ENCODE peak calls at places on chromosomes 11 and 22, in seven cellular contexts. H, S, Q, K, B, P and E are unnamed samples.

GRCh38 chr22:34781676-34782075 is 284.3 kb upstream of the ISX start:
- DNase-seq in H (no peak), S (no peak), Q (no peak), K (no peak), B (no peak), P (no peak), E (no peak)

GRCh38 chr22:39242389-39242808 is 2.4 kb downstream of the PDGFB start:
- DNase-seq in H (no peak), S (no peak), Q (peak; percentile 52), K (no peak), B (no peak), P (no peak), E (no peak)

GRCh38 chr22:48753752-48754517 is 1073.7 kb downstream of the BRD1 start:
- DNase-seq in H (no peak), S (no peak), Q (no peak), K (peak; percentile 10), B (no peak), P (no peak), E (no peak)

GRCh38 chr22:50238755-50239154 is 6.1 kb downstream of the TUBGCP6 start:
- DNase-seq in H (no peak), S (no peak), Q (no peak), K (no peak), B (no peak), P (no peak), E (no peak)

GRCh38 chr11:116215471-116216113 is 557.2 kb downstream of the BUD13 start:
- DNase-seq in H (no peak), S (no peak), Q (no peak), K (no peak), B (no peak), P (no peak), E (no peak)

GRCh38 chr22:29964777-29965176 is 81.8 kb downstream of the MTMR3 start:
- DNase-seq in H (no peak), S (no peak), Q (no peak), K (no peak), B (no peak), P (no peak), E (no peak)

GRCh38 chr22:33049125-33049729 is 9.0 kb downstream of the SYN3 start:
- DNase-seq in H (peak; percentile 49), S (peak; percentile 88), Q (peak; percentile 77), K (peak; percentile 65), B (peak; percentile 74), P (peak; percentile 84), E (peak; percentile 63)

GRCh38 chr11:31640611-31641010 is 131.0 kb downstream of the ELP4 start:
- DNase-seq in H (no peak), S (no peak), Q (no peak), K (no peak), B (no peak), P (no peak), E (no peak)

GRCh38 chr11:126443120-126443519 is 87.6 kb downstream of the ST3GAL4 start:
- DNase-seq in H (no peak), S (no peak), Q (no peak), K (no peak), B (no peak), P (no peak), E (peak; percentile 60)

DNA sequence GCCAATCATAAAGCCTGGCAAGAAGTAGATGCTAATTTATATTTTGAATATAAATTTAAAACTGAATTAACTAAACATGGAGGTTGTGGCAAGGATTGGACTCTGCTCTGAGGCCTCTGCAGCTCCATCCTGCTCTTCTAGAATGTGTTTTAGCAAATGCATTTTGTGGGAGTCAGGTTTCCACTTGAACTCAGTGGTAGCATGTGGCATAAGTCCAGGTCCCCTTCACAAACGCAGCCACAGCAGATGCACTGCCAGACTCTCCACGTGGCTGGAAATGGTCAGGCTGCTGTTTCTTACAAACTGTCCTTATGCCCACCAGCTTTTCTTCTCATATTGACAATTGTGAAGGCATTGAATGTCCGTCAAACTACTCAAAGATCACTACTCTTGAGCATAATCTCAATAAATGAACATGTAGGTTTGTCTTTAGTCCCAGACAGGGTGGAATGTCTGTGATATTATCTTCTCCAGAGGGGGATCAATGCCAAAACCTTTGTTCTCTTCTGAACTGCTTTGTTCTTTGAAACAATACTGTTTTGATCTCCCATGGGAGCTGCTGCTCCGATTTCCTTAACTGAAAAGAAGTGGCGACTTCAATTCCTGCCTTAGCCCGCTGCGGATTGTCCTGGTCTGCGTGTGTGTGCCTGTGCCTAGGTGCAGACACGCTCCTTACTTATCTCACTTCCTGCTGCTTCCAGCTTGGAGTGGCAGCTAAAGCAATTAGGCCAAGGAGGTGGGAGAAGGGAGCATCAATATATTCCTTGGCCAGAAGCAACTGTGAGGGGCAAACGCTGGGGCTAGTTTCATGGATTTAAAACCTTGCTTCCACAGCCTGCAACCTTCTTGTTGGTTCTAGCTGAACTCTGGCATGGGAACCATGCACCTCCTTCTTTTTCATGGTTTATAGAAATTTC is 24.2 kb downstream of the EIF4G2 start:
- DNase-seq in H (no peak), S (no peak), Q (peak; percentile 49), K (no peak), B (no peak), P (peak; percentile 52), E (no peak)
- H3K27ac ChIP-seq in H (no peak overlapping the region), S (no peak overlapping the region), Q (peak overlapping the region; percentile 0), K (no peak overlapping the region), B (no peak overlapping the region), P (peak overlapping the region; percentile 57), E (no peak overlapping the region)

DNA sequence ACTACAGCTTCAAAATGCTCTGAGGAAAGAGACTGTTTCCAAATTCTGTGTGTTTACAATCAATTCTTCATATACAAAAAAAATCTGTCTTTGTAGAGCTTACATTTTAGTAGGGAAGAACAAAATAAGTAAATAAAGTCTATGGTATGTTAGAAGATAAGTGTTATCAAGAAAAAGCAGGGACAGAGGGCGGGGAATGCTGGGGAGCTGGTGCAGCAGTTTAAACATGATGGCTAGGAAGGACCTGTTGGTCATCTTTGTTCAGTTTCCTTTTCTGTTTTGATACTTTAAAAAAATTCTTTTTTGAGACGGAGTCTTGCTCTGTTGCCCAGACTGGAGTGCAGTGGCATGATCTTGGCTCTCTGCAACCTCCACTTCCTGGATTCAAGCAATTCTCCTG is 16.1 kb downstream of the TMEM25 start:
- DNase-seq in H (no peak), S (no peak), Q (no peak), K (no peak), B (no peak), P (no peak), E (no peak)
- H3K27ac ChIP-seq in H (no peak overlapping the region), S (no peak overlapping the region), Q (no peak overlapping the region), K (no peak overlapping the region), B (no peak overlapping the region), P (no peak overlapping the region), E (no peak overlapping the region)

DNA sequence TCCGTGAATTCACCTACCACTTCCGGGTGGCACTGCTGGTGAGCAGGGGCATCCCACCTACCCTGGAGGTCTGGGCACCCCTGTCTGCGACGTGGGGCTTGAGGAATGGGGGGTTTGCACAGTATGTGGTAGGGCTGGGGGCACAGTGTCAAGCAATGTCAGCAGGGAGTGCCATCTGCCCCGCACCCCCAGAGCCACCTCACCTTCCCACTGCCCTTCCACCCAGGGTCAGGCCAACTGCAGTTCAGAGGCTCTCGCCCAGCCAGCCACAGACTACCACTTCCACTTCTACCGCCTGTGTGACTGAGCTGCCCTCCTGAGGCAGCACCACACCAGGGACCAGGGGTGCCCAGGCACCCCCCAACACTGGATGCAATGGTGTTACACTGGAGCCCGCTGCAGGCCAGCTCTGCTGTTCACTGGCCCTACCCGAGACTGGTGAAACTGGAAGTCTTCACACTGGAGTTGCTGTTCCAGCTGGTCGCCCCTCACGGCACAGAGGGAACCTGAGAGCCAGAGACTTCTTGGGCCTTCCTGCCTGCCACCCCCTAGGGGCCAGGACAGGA is 6.5 kb downstream of the TMEM258 start:
- DNase-seq in H (no peak), S (no peak), Q (no peak), K (no peak), B (peak; percentile 60), P (no peak), E (no peak)
- H3K27ac ChIP-seq in H (no peak overlapping the region), S (no peak overlapping the region), Q (no peak overlapping the region), K (no peak overlapping the region), B (no peak overlapping the region), P (no peak overlapping the region), E (no peak overlapping the region)

DNA sequence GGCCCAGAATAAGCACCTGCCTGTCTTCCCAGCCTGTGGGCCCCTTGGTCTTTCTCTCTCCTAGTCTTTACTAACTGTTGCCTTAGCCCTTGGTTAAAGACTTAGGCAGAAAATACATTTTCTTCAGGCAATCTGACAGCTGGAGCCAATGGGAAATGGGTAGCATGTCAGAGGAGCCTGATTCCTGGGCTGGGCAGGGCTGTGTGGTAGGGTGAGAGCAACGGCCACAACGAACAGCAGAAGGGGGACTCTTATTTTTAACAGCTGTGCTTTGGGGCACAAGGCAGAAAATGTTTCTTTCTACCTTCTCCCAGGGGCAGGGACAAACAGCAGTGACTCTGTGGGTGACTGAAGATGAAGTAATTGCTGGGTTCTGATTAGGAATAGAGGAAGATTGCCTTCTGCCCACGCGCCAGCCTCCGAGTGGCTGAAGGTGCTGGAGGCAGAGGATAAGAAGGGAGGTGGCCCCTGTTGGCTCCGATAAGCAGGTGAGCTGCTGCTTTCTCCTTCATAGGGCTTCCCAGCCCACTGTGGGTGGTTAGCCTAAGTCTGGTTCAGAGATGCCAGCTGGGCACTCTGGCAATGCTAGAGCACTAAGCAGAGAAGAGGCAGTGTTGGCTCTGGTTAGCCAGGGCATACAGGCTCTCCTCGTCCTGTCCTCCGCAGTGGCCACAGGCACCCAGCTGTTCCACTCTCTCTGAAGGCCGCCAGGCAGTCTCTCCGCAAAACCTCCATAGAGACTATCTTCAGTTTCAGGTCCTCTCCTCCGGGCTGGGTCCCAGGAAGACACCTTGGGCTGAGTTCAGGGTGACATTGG is 1.5 kb downstream of the YPEL4 start:
- DNase-seq in H (no peak), S (peak; percentile 43), Q (no peak), K (no peak), B (peak; percentile 80), P (no peak), E (peak; percentile 41)
- H3K27ac ChIP-seq in H (no peak overlapping the region), S (no peak overlapping the region), Q (no peak overlapping the region), K (no peak overlapping the region), B (no peak overlapping the region), P (no peak overlapping the region), E (peak overlapping the region; percentile 84)

GRCh38 chr22:17065433-17065832 is 19.4 kb upstream of the IL17RA start:
- DNase-seq in H (no peak), S (no peak), Q (no peak), K (no peak), B (no peak), P (no peak), E (no peak)
- H3K27ac ChIP-seq in H (no peak overlapping the region), S (no peak overlapping the region), Q (no peak overlapping the region), K (no peak overlapping the region), B (no peak overlapping the region), P (no peak overlapping the region), E (no peak overlapping the region)

DNA sequence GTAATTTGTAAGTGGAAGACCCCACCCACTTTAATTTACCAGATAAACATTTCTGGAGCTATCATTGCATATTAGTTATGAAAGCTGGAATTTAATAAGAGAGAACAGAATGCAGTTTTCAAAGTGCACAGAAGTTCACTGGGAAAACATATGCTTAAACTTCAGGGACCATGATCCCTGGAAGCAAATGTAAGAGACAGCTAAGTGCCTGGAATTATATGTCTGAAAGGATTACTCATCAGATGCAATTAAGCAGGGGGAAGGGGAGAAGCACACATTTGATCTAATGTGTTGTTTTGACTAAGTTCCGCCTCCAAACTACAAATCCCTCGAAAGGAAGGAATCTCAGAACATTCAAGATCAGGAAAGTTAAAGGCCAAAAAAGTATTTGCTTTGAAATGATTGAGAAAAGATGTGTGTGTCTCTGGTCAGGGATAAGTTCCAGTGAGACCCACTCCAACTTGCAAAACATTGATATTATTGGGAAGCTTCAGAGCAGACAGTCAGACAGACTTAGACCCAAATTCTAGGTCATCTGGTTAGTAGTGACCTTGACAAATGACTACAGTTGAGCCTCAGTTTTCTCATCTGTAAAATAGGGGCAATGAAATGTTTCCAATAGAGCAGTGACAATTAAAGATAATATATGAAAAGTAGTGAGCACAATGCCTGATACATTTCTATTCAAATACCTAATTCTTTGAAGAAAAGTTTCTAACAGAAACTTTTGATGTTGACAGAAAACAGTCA is 147.6 kb downstream of the ME3 start:
- DNase-seq in H (peak; percentile 6), S (peak; percentile 44), Q (no peak), K (no peak), B (no peak), P (no peak), E (no peak)
- H3K27ac ChIP-seq in H (peak overlapping the region; percentile 94), S (peak overlapping the region; percentile 85), Q (peak overlapping the region; percentile 55), K (peak overlapping the region; percentile 32), B (peak overlapping the region; percentile 32), P (peak overlapping the region; percentile 55), E (no peak overlapping the region)